ENCODE peak calls at places on chromosomes 5 and 9, in eight cellular contexts. P is H1, K is testis, F is ovary, D is stomach, Y is right lobe of liver, Q is sigmoid colon, A is breast epithelium. I is an unnamed sample. For H3K4me1, the result is how much of the 10 kb centered on the place peaks cover.

GRCh38 chr5:77645158-77645994 is 6.9 kb upstream of the OTP start:
- DNase-seq in K (no peak), Q (no peak), D (peak), Y (peak), P (no peak), A (no peak), F (no peak), I (peak)

GRCh38 chr5:44807269-44807668 is 1.5 kb upstream of the MRPS30 start:
- DNase-seq in F (no peak), P (no peak), K (no peak), A (no peak), Y (no peak), Q (no peak), D (no peak), I (no peak)

GRCh38 chr9:86637515-86637914 is 283.3 kb upstream of the TUT7 start:
- DNase-seq in P (peak), Y (peak), F (peak), Q (no peak), D (peak), K (peak), A (no peak), I (peak)

GRCh38 chr5:87300744-87301143 is 33.1 kb downstream of the RASA1 start:
- DNase-seq in A (no peak), Y (no peak), F (no peak), Q (no peak), P (no peak), K (no peak), D (no peak), I (no peak)

GRCh38 chr9:17082343-17082742 is 52.5 kb upstream of the CNTLN start:
- DNase-seq in A (no peak), Y (no peak), K (peak), F (peak), P (peak), D (no peak), Q (peak), I (no peak)

GRCh38 chr5:142959683-142960308 is 189.6 kb downstream of the ARHGAP26 start:
- DNase-seq in Q (no peak), Y (no peak), F (no peak), K (no peak), D (no peak), A (no peak), P (no peak), I (no peak)

GRCh38 chr5:106311230-106311629 is 1359.5 kb downstream of the EFNA5 start:
- DNase-seq in P (no peak), F (peak), Y (no peak), K (no peak), D (no peak), Q (no peak), A (no peak), I (no peak)

GRCh38 chr9:88980732-88981336 is 10.4 kb upstream of the S1PR3 start:
- DNase-seq in D (no peak), F (no peak), P (no peak), Q (no peak), K (no peak), A (no peak), Y (no peak), I (no peak)

GRCh38 chr5:96751203-96752169 is 56.3 kb downstream of the ERAP1 start:
- DNase-seq in A (no peak), Q (no peak), K (no peak), D (no peak), F (no peak), Y (no peak), P (no peak), I (no peak)

DNA sequence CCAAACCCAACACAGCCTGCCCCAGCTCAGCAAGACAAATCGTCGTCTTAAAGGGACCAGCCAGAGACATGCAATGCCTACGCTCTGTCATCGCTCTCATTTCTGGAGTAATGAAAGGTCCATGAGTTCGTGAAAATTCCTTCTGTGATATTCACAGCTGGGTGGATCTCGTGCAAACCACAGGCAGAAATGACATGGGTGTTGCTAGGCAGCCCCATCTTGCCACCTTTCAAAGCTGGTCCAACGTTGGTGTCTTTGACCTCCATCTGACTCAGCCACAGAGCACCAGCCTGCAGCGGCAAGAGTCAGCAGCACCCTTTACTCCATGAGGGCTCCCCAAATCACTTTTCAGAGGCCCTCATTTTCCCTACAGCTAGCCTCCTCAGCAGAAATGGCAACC is 215.3 kb downstream of the SLIT3 start:
- DNase-seq in D (no peak), K (no peak), P (no peak), A (no peak), F (no peak), Q (no peak), Y (no peak), I (no peak)
- H3K4me1 ChIP-seq in D (under half), K (under half), P (under half), A (under half), F (under half), Q (under half), Y (under half), I (under half)

DNA sequence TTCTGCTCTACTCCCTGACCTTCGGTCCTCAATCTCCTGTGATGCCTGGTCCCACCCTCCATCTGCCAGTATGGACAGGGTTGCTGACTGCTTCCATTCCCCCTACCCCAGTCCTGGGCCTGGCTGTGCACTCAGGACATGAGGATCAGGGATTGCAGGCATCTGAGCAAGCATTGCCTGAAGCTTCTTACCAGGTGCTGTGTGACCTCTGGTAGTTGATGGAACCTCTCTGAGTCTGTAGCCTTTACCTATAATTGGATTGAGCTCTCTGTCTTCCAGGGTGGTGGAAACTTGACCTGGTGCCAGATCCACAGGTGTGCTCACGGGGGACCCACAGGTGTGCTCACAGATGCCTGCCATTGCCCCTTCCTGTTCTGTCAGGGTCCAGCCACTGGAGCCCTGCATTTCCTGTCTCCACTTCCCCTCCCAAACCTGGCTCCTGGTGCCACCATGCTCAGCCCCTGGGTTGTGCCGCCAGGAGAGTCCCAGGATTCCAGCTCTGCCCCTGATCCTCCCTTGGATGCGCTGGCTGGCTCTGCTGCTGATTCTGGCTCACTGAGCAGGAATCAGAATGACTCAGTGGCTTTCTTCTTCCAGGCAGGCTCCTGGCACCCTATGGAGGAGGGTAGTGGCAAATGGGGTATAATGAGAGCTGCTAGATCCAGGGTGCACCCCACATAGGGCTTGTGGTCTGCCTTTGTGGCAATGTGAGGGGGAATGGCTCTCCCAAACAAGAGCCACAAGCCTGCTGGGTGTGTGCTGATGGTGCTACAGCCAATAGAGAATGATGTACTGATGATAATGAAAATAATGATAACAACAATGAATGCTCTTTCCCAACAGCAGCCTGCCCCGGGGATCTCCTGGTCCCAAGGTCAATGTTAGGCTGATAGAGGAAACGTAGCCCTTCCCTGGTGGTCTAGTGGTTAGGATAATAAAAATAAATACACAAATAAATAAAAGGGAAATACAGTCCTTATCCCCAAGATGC is 35.2 kb upstream of the PSD2 start:
- DNase-seq in A (no peak), Q (no peak), D (no peak), P (no peak), Y (no peak), K (no peak), F (no peak), I (no peak)
- TF ChIP-seq POLR2A in A (no peak), Q (no peak), D (no peak), P (no peak), Y (no peak), K (no peak), F (no peak), I (no peak)

GRCh38 chr5:80125962-80126480 is 90.9 kb downstream of the THBS4 start:
- DNase-seq in A (no peak), Q (no peak), K (no peak), F (no peak), Y (no peak), D (no peak), P (no peak), I (no peak)
- H3K4me3 ChIP-seq in A (no peak), Q (no peak), K (no peak), F (no peak), Y (no peak), D (no peak), P (no peak), I (no peak)

DNA sequence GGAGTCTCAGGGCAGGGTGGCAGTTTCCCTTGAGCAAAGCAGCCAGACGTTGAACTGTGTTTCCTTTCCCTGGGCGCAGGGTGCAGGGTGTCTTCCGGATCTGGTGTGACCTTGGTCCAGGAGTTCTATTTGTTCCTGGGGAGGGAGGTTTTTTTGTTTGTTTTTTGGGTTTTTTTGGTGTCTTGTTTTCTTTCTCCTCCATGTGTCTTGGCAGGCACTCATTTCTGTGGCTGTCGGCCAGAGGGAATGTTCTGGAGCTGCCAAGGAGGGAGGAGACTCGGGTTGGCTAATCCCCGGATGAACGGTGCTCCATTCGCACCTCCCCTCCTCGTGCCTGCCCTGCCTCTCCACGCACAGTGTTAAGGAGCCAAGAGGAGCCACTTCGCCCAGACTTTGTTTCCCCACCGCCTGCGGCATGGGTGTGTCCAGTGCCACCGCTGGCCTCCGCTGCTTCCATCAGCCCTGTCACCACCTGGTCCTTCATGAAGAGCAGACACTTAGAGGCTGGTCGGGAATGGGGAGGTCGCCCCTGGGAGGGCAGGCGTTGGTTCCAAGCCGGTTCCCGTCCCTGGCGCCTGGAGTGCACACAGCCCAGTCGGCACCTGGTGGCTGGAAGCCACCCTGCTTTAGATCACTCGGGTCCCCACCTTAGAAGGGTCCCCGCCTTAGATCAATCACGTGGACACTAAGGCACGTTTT is 3.5 kb upstream of the PHYHD1 start:
- DNase-seq in A (peak), Q (peak), D (peak), Y (peak), F (peak), K (peak), P (no peak), I (peak)
- H3K4me1 ChIP-seq in A (under half), Q (half or more), D (half or more), Y (half or more), F (under half), K (half or more), P (under half), I (under half)

DNA sequence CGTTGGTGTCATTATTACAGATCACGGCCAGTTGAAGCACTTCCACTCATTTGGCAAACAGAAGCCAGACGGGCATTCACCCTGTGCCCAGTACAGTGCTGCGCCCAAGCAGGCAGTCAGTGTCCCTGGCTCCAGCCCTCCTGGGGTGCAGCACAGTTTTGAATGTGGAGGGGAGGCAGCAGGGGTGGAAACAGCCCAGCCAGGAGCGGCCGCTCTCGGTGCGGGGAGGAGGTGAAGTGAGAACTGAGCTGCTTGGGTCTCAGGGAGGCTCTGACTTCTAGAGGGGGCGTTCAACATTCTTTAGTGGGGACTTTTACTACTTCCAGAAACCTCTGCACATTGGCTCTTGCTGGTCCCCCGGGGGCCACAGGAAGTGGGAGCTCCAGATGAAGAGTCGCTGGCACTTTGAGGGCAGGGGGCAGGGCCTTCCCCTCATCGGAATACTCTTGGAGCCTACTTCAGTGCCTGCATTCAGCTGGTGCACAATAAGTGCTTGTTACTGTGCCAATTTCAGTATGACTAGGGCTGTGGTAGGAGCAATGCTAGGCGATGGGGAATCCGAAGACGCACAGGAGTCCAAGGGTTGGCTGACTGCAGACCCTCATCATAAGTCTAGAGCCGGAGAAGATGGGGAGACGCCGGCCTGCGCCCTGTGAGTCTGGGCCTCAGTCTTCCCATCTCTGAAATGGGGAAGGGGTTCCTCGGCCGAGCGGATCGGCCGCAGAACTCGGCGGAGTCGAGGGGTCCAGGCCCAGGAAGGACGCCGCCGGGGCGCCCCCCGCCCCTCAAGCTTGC is 482 bp upstream of the NEK6 start:
- DNase-seq in P (no peak), Y (no peak), F (no peak), D (no peak), K (no peak), Q (peak), A (no peak), I (peak)
- TF ChIP-seq POLR2A in P (no peak), Y (no peak), F (no peak), D (no peak), K (no peak), Q (no peak), A (no peak), I (no peak)

GRCh38 chr9:63859475-63860215 is 1425.4 kb downstream of the FOXD4L5 start:
- DNase-seq in P (no peak), Q (no peak), A (no peak), K (peak), D (no peak), F (peak), Y (peak), I (peak)
- H3K4me3 ChIP-seq in P (no peak), Q (no peak), A (peak), K (peak), D (no peak), F (no peak), Y (peak), I (peak)

GRCh38 chr5:179267071-179267670 is 78.1 kb downstream of the ADAMTS2 start:
- DNase-seq in F (no peak), D (peak), K (peak), P (no peak), Y (peak), A (peak), Q (peak), I (no peak)

GRCh38 chr5:179264641-179265528 is 80.4 kb downstream of the ADAMTS2 start:
- DNase-seq in A (peak), K (peak), D (peak), Q (no peak), P (no peak), F (no peak), Y (no peak), I (no peak)

GRCh38 chr5:179267671-179268071 is 77.6 kb downstream of the ADAMTS2 start:
- DNase-seq in F (no peak), Q (peak), A (peak), P (no peak), Y (no peak), D (peak), K (no peak), I (no peak)

GRCh38 chr5:179265529-179266290 is 79.6 kb downstream of the ADAMTS2 start:
- DNase-seq in Y (peak), K (peak), D (peak), P (no peak), F (peak), Q (peak), A (peak), I (peak)

GRCh38 chr5:179266291-179267070 is 78.8 kb downstream of the ADAMTS2 start:
- DNase-seq in F (no peak), Y (no peak), A (peak), K (peak), D (peak), Q (peak), P (no peak), I (peak)
- H3K4me1 ChIP-seq in F (under half), Y (under half), A (under half), K (half or more), D (under half), Q (half or more), P (under half), I (half or more)

GRCh38 chr9:128722380-128723351 is 1.3 kb downstream of the ZDHHC12 start:
- DNase-seq in Y (no peak), P (no peak), K (no peak), A (no peak), F (no peak), Q (no peak), D (no peak), I (no peak)

GRCh38 chr9:128721487-128722010 is 2.4 kb downstream of the ZDHHC12 start:
- DNase-seq in K (no peak), D (no peak), Y (no peak), A (no peak), Q (no peak), P (no peak), F (no peak), I (peak)

GRCh38 chr9:128724744-128725211 is 851 bp upstream of the ZDHHC12 start:
- DNase-seq in P (peak), D (peak), Q (peak), A (no peak), F (peak), Y (peak), K (peak), I (peak)

GRCh38 chr9:128723352-128723865 is 518 bp downstream of the ZDHHC12 start:
- DNase-seq in D (no peak), K (no peak), F (no peak), A (no peak), Y (no peak), P (no peak), Q (no peak), I (no peak)

GRCh38 chr9:128723866-128724743 is at the start of gene ZDHHC12:
- DNase-seq in D (peak), Y (peak), Q (peak), K (peak), A (peak), P (peak), F (peak), I (peak)
- TF ChIP-seq POLR2A in D (no peak), Y (peak), Q (peak), K (no peak), A (peak), P (peak), F (no peak), I (peak)